ENCODE peak calls at places on chromosomes 3 and 15, in nine cellular contexts. C is psoas muscle; G is mesenchymal stem cell; N is mucosa of descending colon; I is CD8-positive, alpha-beta memory T cell; M is ovary; Z is tibial artery; U is cardiac muscle cell; E is neuronal stem cell. D is an unnamed sample. For H3K4me1, the result is how much of the 10 kb centered on the place peaks cover.

GRCh38 chr15:29139540-29140459 is 129.8 kb downstream of the NSMCE3 start:
- DNase-seq in C (peak), G (peak), N (peak), I (peak), M (peak), Z (peak), U (peak), E (peak), D (peak)

GRCh38 chr3:107794664-107795443 is 272.1 kb downstream of the BBX start:
- DNase-seq in C (no peak), G (no peak), N (no peak), I (no peak), M (no peak), Z (peak), U (no peak), E (no peak), D (no peak)

GRCh38 chr3:104696470-104696869 is 670.2 kb upstream of the ALCAM start:
- DNase-seq in C (no peak), G (no peak), N (no peak), I (no peak), M (no peak), Z (no peak), U (no peak), E (no peak), D (no peak)

GRCh38 chr3:25831578-25831977 is 41.7 kb downstream of the OXSM start:
- DNase-seq in C (no peak), G (peak), N (no peak), I (no peak), M (no peak), Z (no peak), U (peak), E (no peak), D (no peak)

GRCh38 chr3:156547637-156548036 is 7.3 kb downstream of the SSR3 start:
- DNase-seq in C (no peak), G (peak), N (no peak), I (no peak), M (no peak), Z (no peak), U (no peak), E (no peak), D (no peak)

GRCh38 chr3:51434110-51434509 is 43.0 kb downstream of the RBM15B start:
- DNase-seq in C (no peak), G (no peak), N (no peak), I (no peak), M (no peak), Z (no peak), U (no peak), E (no peak), D (no peak)

GRCh38 chr3:137770821-137771399 is 6.8 kb downstream of the SOX14 start:
- DNase-seq in C (no peak), G (no peak), N (peak), I (no peak), M (no peak), Z (no peak), U (no peak), E (no peak), D (no peak)

GRCh38 chr3:43181202-43181910 is 75.5 kb upstream of the POMGNT2 start:
- DNase-seq in C (no peak), G (no peak), N (peak), I (no peak), M (no peak), Z (no peak), U (no peak), E (no peak), D (no peak)

GRCh38 chr3:143157957-143158548 is 38.5 kb downstream of the CHST2 start:
- DNase-seq in C (no peak), G (no peak), N (no peak), I (no peak), M (no peak), Z (no peak), U (no peak), E (no peak), D (peak)

GRCh38 chr3:14152233-14152962 is 26.0 kb downstream of the XPC start:
- DNase-seq in C (no peak), G (no peak), N (no peak), I (no peak), M (no peak), Z (no peak), U (no peak), E (no peak), D (no peak)

GRCh38 chr15:99424978-99425665 is 140.7 kb upstream of the MEF2A start:
- DNase-seq in C (peak), G (peak), N (peak), I (no peak), M (peak), Z (peak), U (peak), E (no peak), D (peak)

GRCh38 chr15:76341366-76342045 is 4.9 kb downstream of the ISL2 start:
- DNase-seq in C (no peak), G (no peak), N (no peak), I (no peak), M (peak), Z (no peak), U (peak), E (no peak), D (no peak)

GRCh38 chr15:82159922-82160321 is 102.6 kb downstream of the EFL1 start:
- DNase-seq in C (peak), G (peak), N (no peak), I (no peak), M (no peak), Z (no peak), U (no peak), E (peak), D (peak)

GRCh38 chr3:148999806-149000205 is 8.5 kb downstream of the GYG1 start:
- DNase-seq in C (no peak), G (no peak), N (no peak), I (no peak), M (no peak), Z (no peak), U (peak), E (no peak), D (no peak)

GRCh38 chr3:4994144-4994730 is 15.0 kb downstream of the BHLHE40 start:
- DNase-seq in C (no peak), G (peak), N (no peak), I (no peak), M (no peak), Z (no peak), U (no peak), E (no peak), D (no peak)

GRCh38 chr15:80673561-80674244 is 21.4 kb upstream of the ABHD17C start:
- DNase-seq in C (no peak), G (no peak), N (no peak), I (no peak), M (no peak), Z (no peak), U (no peak), E (no peak), D (no peak)

GRCh38 chr15:61457050-61457733 is 228.1 kb upstream of the RORA start:
- DNase-seq in C (no peak), G (no peak), N (no peak), I (no peak), M (no peak), Z (no peak), U (no peak), E (no peak), D (no peak)

GRCh38 chr15:90893175-90894090 is 9.1 kb downstream of the FES start:
- DNase-seq in C (no peak), G (no peak), N (no peak), I (no peak), M (no peak), Z (no peak), U (no peak), E (no peak), D (no peak)

GRCh38 chr15:60932051-60932915 is 296.8 kb downstream of the RORA start:
- DNase-seq in C (peak), G (peak), N (no peak), I (peak), M (no peak), Z (peak), U (no peak), E (no peak), D (no peak)

GRCh38 chr3:134799393-134799792 is 4.3 kb downstream of the EPHB1 start:
- DNase-seq in C (peak), G (no peak), N (no peak), I (no peak), M (no peak), Z (peak), U (no peak), E (no peak), D (no peak)

GRCh38 chr3:151087648-151088047 is 2.2 kb downstream of the MED12L start:
- DNase-seq in C (no peak), G (no peak), N (no peak), I (no peak), M (no peak), Z (no peak), U (no peak), E (no peak), D (no peak)

GRCh38 chr15:72231066-72231846 is at the start of gene PKM:
- DNase-seq in C (peak), G (peak), N (peak), I (peak), M (peak), Z (peak), U (peak), E (peak), D (peak)

GRCh38 chr3:54541369-54541768 is 386.5 kb downstream of the LRTM1 start:
- DNase-seq in C (no peak), G (no peak), N (no peak), I (no peak), M (no peak), Z (no peak), U (no peak), E (no peak), D (no peak)

GRCh38 chr3:66303556-66303955 is 82.8 kb downstream of the SLC25A26 start:
- DNase-seq in C (no peak), G (no peak), N (no peak), I (peak), M (no peak), Z (no peak), U (no peak), E (no peak), D (no peak)

GRCh38 chr3:102529452-102529851 is 94.6 kb downstream of the ZPLD1 start:
- DNase-seq in C (no peak), G (peak), N (no peak), I (no peak), M (peak), Z (no peak), U (peak), E (no peak), D (peak)

GRCh38 chr3:64158334-64158733 is 66.9 kb downstream of the PRICKLE2 start:
- DNase-seq in C (no peak), G (no peak), N (no peak), I (no peak), M (no peak), Z (no peak), U (no peak), E (no peak), D (no peak)

GRCh38 chr15:100861511-100861991 is 18.1 kb upstream of the ALDH1A3 start:
- DNase-seq in C (peak), G (no peak), N (peak), I (no peak), M (no peak), Z (no peak), U (no peak), E (no peak), D (peak)

GRCh38 chr15:54101664-54102270 is 123.5 kb downstream of the UNC13C start:
- DNase-seq in C (no peak), G (no peak), N (no peak), I (no peak), M (no peak), Z (no peak), U (no peak), E (no peak), D (no peak)

GRCh38 chr3:122858373-122858772 is 63.5 kb downstream of the SLC49A4 start:
- DNase-seq in C (no peak), G (peak), N (no peak), I (no peak), M (no peak), Z (no peak), U (no peak), E (no peak), D (peak)

GRCh38 chr15:66039117-66039860 is 170.0 kb downstream of the RAB11A start:
- DNase-seq in C (no peak), G (no peak), N (no peak), I (no peak), M (no peak), Z (no peak), U (peak), E (no peak), D (peak)

DNA sequence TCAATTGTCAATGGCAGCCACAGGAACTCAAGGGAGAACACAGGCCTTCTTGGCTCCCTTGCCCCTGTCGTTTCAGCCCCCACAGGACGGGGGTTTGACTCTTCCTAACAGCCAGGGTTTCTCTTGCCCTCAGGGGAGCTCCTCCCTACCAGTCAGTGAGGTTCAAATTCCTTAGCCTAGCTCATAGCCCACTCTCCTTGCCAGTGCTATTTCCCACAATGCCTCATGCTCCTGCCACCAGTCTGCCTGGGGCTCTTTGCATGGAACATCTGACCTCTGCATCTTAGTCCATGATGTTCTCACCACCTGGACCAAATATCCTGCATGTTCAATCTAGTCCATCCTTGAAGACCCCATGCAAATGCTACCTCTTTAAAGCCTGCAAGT is 78.1 kb downstream of the MYO1E start:
- DNase-seq in C (no peak), G (no peak), N (no peak), I (no peak), M (no peak), Z (no peak), U (no peak), E (no peak), D (no peak)
- H3K4me1 ChIP-seq in C (under half), G (under half), N (under half), I (under half), M (under half), Z (under half), U (under half), E (under half), D (under half)

GRCh38 chr3:169667710-169668080 is 4.2 kb upstream of the MECOM start:
- DNase-seq in C (no peak), G (no peak), N (no peak), I (no peak), M (no peak), Z (no peak), U (no peak), E (peak), D (no peak)
- H3K4me3 ChIP-seq in C (peak), G (no peak), N (no peak), I (no peak), M (no peak), Z (peak), U (peak), E (no peak), D (peak)

GRCh38 chr3:114646521-114646920 is 352.7 kb downstream of the TIGIT start:
- DNase-seq in C (no peak), G (no peak), N (no peak), I (no peak), M (no peak), Z (no peak), U (no peak), E (no peak), D (no peak)
- H3K4me1 ChIP-seq in C (under half), G (under half), N (under half), I (under half), M (under half), Z (under half), U (under half), E (under half), D (half or more)

DNA sequence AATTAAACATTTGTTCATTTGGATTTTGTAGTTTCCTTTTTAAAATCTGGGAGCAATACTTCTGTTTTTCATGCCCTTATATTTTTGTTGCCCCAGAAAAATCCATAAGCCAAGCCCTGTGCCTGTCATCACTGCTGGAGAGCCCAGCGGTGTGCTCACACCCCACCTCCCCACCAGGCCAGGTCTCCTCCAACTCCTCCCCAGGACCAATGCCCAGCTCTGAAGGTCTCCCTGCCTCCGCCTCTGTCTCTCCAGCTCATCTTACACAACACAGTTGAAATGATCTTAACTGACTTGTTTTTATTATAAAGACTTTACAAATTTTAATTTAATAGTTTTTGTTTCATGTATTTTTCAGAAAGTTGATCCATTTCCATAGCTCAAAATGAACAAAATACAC is 66.4 kb downstream of the RHCG start:
- DNase-seq in C (no peak), G (no peak), N (no peak), I (no peak), M (no peak), Z (no peak), U (no peak), E (no peak), D (no peak)
- H3K4me3 ChIP-seq in C (peak), G (peak), N (no peak), I (no peak), M (no peak), Z (no peak), U (no peak), E (no peak), D (no peak)

DNA sequence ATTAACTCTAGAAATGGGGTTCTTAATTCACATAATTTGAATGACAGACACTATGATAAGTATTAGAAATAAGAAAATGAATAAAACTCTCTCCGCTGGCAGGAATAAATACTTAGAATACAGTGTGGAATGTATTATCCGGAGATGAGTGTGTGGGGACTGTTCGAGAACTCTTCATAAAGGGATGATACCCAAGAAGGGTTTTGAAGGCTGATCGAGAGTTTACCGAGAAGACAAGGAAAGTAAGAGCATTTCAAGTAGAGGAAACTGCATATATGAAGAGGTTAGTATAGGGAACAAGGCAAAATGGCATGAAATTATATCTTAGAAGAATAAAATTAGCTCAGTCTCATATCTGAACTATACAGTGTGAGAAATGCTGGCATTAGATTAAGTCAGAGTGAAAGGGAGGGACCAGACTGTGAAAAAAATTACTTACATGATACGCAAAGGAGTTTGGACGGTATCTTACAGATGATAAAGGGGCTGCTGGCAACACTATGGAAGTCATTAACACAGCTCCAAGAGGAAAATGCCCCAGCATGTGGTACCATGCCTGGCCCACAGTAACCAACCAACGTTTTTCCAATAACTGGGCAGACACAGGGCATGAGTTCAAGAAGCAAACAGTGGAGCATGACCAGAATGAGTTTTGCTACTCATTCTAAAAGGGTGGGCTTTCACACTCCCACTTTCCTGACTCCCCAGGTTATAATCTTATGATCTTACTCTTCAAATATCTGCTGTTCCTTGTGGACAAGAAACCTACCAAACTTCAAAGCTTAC is 6.5 kb downstream of the DCBLD2 start:
- DNase-seq in C (no peak), G (no peak), N (no peak), I (no peak), M (no peak), Z (no peak), U (no peak), E (no peak), D (no peak)
- H3K4me1 ChIP-seq in C (under half), G (under half), N (under half), I (under half), M (under half), Z (under half), U (half or more), E (under half), D (under half)

DNA sequence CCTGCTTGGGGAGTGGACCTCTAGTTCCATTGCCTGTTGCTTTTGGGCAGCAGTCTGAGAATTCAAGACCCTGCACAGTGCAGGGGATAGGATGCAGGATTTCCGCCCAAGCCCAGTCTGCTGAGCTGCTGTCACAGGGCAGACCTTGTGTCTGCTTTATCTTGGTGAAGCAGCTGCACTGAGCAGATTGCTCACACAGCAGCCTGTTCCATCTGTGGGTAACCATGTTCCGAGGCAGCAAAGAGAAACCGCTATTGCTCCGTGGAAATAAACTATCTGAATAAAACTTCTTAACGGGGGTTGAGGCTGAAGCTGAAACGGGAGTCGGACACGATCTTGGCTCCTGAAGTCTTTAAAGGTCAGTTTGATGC is 202.3 kb downstream of the AKAP13 start:
- DNase-seq in C (peak), G (peak), N (peak), I (peak), M (peak), Z (peak), U (no peak), E (no peak), D (peak)
- H3K4me3 ChIP-seq in C (peak), G (peak), N (peak), I (peak), M (peak), Z (peak), U (no peak), E (no peak), D (peak)

DNA sequence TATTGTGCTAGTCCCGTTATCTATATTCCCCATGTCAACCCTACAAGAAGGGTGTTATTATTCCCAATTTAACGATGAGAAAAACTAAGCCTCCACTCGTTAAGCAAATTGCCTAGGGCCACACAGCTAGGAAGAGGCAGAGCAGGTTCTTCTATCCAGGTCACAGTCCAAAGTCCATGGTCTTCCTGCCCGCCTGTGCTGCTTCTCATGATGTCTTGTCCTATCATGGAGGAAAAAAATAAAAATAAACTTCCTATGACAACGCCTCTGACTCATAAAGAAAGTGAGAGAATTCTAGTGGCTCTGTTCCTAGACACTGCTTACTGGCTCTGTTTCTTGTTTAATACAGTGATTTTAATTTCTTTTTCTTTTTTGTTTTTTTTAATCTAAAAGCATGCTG is 9.7 kb downstream of the COL8A1 start:
- DNase-seq in C (no peak), G (peak), N (no peak), I (no peak), M (no peak), Z (no peak), U (no peak), E (no peak), D (no peak)
- H3K4me1 ChIP-seq in C (under half), G (under half), N (under half), I (under half), M (under half), Z (under half), U (under half), E (under half), D (under half)

GRCh38 chr3:112639451-112640332 is 1.3 kb downstream of the CCDC80 start:
- DNase-seq in C (no peak), G (no peak), N (no peak), I (no peak), M (no peak), Z (peak), U (no peak), E (no peak), D (no peak)
- H3K4me3 ChIP-seq in C (peak), G (peak), N (no peak), I (no peak), M (peak), Z (peak), U (peak), E (peak), D (peak)

DNA sequence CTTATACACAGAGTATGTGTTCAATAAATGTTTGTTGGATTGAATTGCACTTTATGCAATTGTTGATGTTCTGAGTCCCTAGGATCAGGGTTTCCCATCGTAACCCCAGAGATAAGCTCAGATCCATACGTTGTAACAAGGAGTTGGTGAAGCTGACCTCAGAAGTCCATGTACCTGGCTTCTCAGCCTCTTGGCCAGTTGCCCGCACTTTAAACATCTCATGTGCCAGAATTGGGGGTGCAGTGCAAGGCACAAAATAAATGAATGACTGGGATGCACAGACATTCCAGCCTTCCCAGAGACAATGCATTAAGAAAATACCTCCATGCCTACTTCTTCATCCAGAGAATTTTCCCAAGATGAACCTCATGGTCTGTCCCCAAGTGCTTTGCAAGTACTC is 142.9 kb upstream of the IL12A start:
- DNase-seq in C (no peak), G (no peak), N (no peak), I (no peak), M (no peak), Z (no peak), U (no peak), E (no peak), D (no peak)
- H3K4me1 ChIP-seq in C (under half), G (under half), N (under half), I (under half), M (under half), Z (under half), U (under half), E (under half), D (under half)

D was measured in SJCRH30.